ENCODE peak calls at places on chromosomes 11 and 22, in eight cellular contexts. Q, B, U, G, Z, K, S and F are unnamed samples.

GRCh38 chr11:123550620-123550917 is 103.9 kb downstream of the SCN3B start:
- DNase-seq in B (no peak), G (no peak), Z (no peak), U (no peak), Q (no peak), K (no peak), S (no peak), F (no peak)

GRCh38 chr11:131278472-131278871 is 91.9 kb upstream of the NTM start:
- DNase-seq in Q (no peak), K (no peak), Z (peak), B (no peak), U (no peak), G (no peak), S (no peak), F (no peak)

GRCh38 chr11:117875397-117876048 is 935 bp downstream of the FXYD6 start:
- DNase-seq in K (no peak), S (peak), B (no peak), U (no peak), Q (no peak), G (no peak), Z (peak), F (no peak)

GRCh38 chr11:77244277-77245014 is 57.0 kb downstream of the GDPD4 start:
- DNase-seq in Z (no peak), G (peak), Q (no peak), K (no peak), U (no peak), B (no peak), S (no peak), F (no peak)

GRCh38 chr11:75260396-75260795 is 19.8 kb downstream of the TPBGL start:
- DNase-seq in Z (no peak), B (no peak), G (no peak), S (no peak), U (no peak), Q (no peak), K (no peak), F (no peak)

GRCh38 chr22:49042066-49042465 is 785.6 kb downstream of the BRD1 start:
- DNase-seq in B (no peak), S (no peak), Z (no peak), K (no peak), G (no peak), Q (no peak), U (no peak), F (no peak)

GRCh38 chr11:114229062-114229450 is 67.1 kb upstream of the NNMT start:
- DNase-seq in Q (no peak), G (no peak), Z (peak), U (no peak), S (no peak), K (no peak), B (no peak), F (no peak)

GRCh38 chr22:23122216-23122957 is 19.4 kb downstream of the RSPH14 start:
- DNase-seq in U (no peak), K (no peak), B (no peak), Q (no peak), G (no peak), S (no peak), Z (no peak), F (no peak)

GRCh38 chr22:44570476-44571445 is 72.7 kb upstream of the RTL6 start:
- DNase-seq in Z (no peak), S (no peak), U (no peak), K (no peak), G (no peak), Q (no peak), B (no peak), F (no peak)

GRCh38 chr22:23211622-23212021 is 31.3 kb downstream of the BCR start:
- DNase-seq in Q (no peak), Z (no peak), G (no peak), B (no peak), K (no peak), U (no peak), S (peak), F (no peak)

GRCh38 chr11:115462757-115463156 is 41.5 kb downstream of the CADM1 start:
- DNase-seq in Q (no peak), S (no peak), B (no peak), K (no peak), G (no peak), U (no peak), Z (no peak), F (no peak)

GRCh38 chr11:6727971-6728890 is 43.5 kb downstream of the OR2AG2 start:
- DNase-seq in Q (no peak), S (no peak), Z (no peak), K (no peak), G (peak), B (no peak), U (no peak), F (no peak)

GRCh38 chr11:57353461-57354251 is 15.5 kb downstream of the P2RX3 start:
- DNase-seq in Q (no peak), Z (no peak), S (no peak), G (no peak), B (no peak), U (no peak), K (no peak), F (no peak)

GRCh38 chr11:74820763-74821162 is 72.1 kb downstream of the RNF169 start:
- DNase-seq in G (peak), Q (no peak), U (no peak), Z (no peak), B (peak), K (no peak), S (no peak), F (no peak)

GRCh38 chr11:65471410-65471762 is 27.5 kb upstream of the MALAT1 start:
- DNase-seq in S (peak), Q (peak), K (peak), G (peak), B (no peak), Z (peak), U (peak), F (peak)

GRCh38 chr11:108926522-108927380 is 261.9 kb downstream of the DDX10 start:
- DNase-seq in B (no peak), G (no peak), Z (no peak), U (no peak), S (no peak), K (no peak), Q (no peak), F (no peak)

GRCh38 chr11:1749020-1749758 is 1.2 kb downstream of the IFITM10 start:
- DNase-seq in B (no peak), Z (no peak), U (no peak), S (no peak), G (peak), K (no peak), Q (no peak), F (no peak)

GRCh38 chr11:62148271-62148980 is 24.6 kb downstream of the INCENP start:
- DNase-seq in G (no peak), B (no peak), U (peak), Z (no peak), S (no peak), K (no peak), Q (no peak), F (no peak)

GRCh38 chr22:29002603-29003002 is 59.0 kb downstream of the C22orf31 start:
- DNase-seq in S (no peak), U (peak), G (no peak), K (no peak), Z (no peak), B (no peak), Q (no peak), F (no peak)

GRCh38 chr22:24424001-24424900 is 3.1 kb upstream of the ADORA2A start:
- DNase-seq in K (no peak), U (no peak), S (peak), G (no peak), Z (no peak), B (no peak), Q (no peak), F (no peak)

GRCh38 chr22:32605576-32605975 is 131.0 kb downstream of the FBXO7 start:
- DNase-seq in B (no peak), Q (no peak), G (no peak), K (no peak), U (no peak), Z (no peak), S (no peak), F (no peak)

GRCh38 chr22:36360871-36361383 is 26.8 kb downstream of the MYH9 start:
- DNase-seq in Q (no peak), U (no peak), B (peak), G (peak), Z (no peak), S (peak), K (no peak), F (no peak)

GRCh38 chr22:48417143-48418070 is 1410.3 kb downstream of the BRD1 start:
- DNase-seq in K (no peak), U (no peak), Z (no peak), Q (no peak), B (no peak), G (no peak), S (peak), F (no peak)

GRCh38 chr11:101718406-101718805 is 134.6 kb upstream of the TRPC6 start:
- DNase-seq in S (no peak), K (no peak), G (no peak), Z (no peak), Q (no peak), U (no peak), B (peak), F (no peak)

GRCh38 chr11:112355726-112356125 is 95.1 kb upstream of the PLET1 start:
- DNase-seq in U (peak), Q (peak), G (peak), Z (peak), S (no peak), B (no peak), K (no peak), F (peak)

GRCh38 chr22:30969532-30970355 is 679 bp downstream of the TUG1 start:
- DNase-seq in K (peak), B (no peak), U (peak), Z (no peak), G (peak), S (no peak), Q (peak), F (peak)

GRCh38 chr11:110728883-110729282 is 16.6 kb upstream of the ARHGAP20 start:
- DNase-seq in B (no peak), S (no peak), U (no peak), Q (no peak), Z (no peak), G (peak), K (no peak), F (no peak)

GRCh38 chr22:31122196-31122531 is 602 bp upstream of the INPP5J start:
- DNase-seq in G (no peak), B (no peak), K (no peak), Z (no peak), U (no peak), Q (no peak), S (no peak), F (no peak)

GRCh38 chr22:38230108-38230825 is 28.5 kb downstream of the MAFF start:
- DNase-seq in K (no peak), S (no peak), U (peak), Z (peak), B (no peak), G (peak), Q (peak), F (no peak)

GRCh38 chr11:13364388-13364787 is 86.8 kb downstream of the BMAL1 start:
- DNase-seq in Q (no peak), Z (no peak), G (no peak), K (no peak), S (no peak), U (no peak), B (no peak), F (no peak)

GRCh38 chr11:101600948-101601347 is 17.1 kb upstream of the TRPC6 start:
- DNase-seq in K (no peak), U (no peak), Z (no peak), G (no peak), Q (no peak), B (no peak), S (no peak), F (no peak)

GRCh38 chr11:134846776-134847722 is 435.0 kb upstream of the B3GAT1 start:
- DNase-seq in Q (no peak), K (no peak), G (no peak), B (no peak), S (no peak), U (no peak), Z (no peak), F (no peak)

GRCh38 chr22:49513358-49513851 is 314.3 kb downstream of the BRD1 start:
- DNase-seq in Z (no peak), Q (no peak), K (no peak), U (peak), G (no peak), B (no peak), S (no peak), F (no peak)

GRCh38 chr11:56841210-56841810 is 92.8 kb upstream of the OR9G4 start:
- DNase-seq in K (peak), G (peak), S (no peak), Z (peak), U (peak), Q (peak), B (peak), F (peak)

GRCh38 chr22:23394525-23395326 is 185.4 kb downstream of the IGLL1 start:
- DNase-seq in S (no peak), G (no peak), B (no peak), K (no peak), U (no peak), Q (no peak), Z (no peak), F (no peak)

GRCh38 chr11:81010631-81011030 is 1569.8 kb upstream of the TENM4 start:
- DNase-seq in Q (no peak), K (no peak), B (no peak), Z (no peak), S (no peak), G (no peak), U (no peak), F (no peak)

GRCh38 chr11:81002374-81002773 is 1561.5 kb upstream of the TENM4 start:
- DNase-seq in S (no peak), K (no peak), B (no peak), G (no peak), Q (no peak), Z (no peak), U (no peak), F (no peak)

GRCh38 chr11:81004576-81004975 is 1563.7 kb upstream of the TENM4 start:
- DNase-seq in Q (no peak), K (no peak), B (no peak), Z (no peak), G (no peak), S (no peak), U (no peak), F (no peak)

GRCh38 chr11:81005595-81005994 is 1564.8 kb upstream of the TENM4 start:
- DNase-seq in K (peak), S (no peak), G (peak), B (peak), Q (no peak), Z (no peak), U (no peak), F (no peak)

DNA sequence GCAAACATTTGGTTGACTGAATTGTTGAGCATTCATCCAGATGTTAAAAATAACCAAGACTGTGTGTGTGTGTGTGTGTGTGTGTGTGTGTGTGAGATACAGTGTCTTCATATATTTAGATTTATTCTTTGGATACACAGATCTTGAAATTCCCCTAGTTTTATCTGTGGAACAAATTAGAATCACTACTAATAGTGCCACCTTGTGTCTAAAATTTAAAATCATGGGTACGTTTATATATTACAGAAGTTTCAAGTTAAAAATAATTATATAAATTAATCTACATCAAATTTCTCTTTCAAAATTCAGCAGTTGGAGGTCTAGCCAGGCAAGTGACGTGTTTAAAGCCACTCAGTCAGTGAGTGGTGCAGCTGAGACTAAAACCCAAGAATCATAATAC is 1566.2 kb upstream of the TENM4 start:
- DNase-seq in B (no peak), U (no peak), Q (no peak), S (no peak), Z (no peak), G (peak), K (no peak), F (no peak)
- TF ChIP-seq CTCF in B (peak), U (no peak), Q (no peak), S (no peak), Z (no peak), G (peak), K (no peak), F (no peak)

DNA sequence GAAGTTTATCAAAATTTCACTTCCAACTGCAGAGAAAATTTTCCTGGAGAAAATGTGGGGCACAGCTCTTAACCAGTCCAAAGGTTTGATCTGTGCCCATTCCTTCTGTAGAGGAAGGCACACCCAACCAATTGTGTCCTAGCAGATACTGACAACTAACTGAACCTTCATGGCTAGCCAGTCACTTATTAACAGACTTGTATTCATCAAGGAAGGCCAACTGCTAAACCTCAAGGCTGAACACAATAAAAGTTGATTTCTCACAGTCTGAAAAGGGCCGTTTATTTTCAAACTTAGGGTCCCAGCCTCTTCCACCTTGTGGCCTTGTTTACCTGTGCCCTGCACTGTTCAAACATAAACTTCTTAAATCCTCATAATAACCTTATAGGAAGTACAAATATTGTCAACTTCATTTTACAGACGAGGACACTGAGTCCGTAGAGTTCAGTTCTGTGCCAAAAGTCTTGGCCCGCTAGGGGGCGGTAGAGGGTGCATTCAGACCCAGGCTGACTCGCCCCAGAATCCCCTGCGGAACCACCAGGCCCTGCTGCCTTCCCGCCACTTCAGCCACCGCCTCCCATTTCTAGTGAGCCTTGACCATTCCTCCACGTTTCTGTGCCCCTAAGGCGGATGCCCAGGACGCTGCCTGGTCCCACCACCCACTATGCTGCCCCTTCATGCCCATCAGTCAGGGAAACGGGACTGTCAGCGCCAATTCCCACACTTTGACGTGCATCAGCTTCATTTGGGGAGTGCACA is 19.3 kb downstream of the SYT13 start:
- DNase-seq in U (no peak), Z (no peak), K (no peak), G (no peak), S (no peak), B (no peak), Q (peak), F (peak)
- TF ChIP-seq CTCF in U (no peak), Z (no peak), K (peak), G (peak), S (no peak), B (peak), Q (peak), F (peak)

GRCh38 chr22:43269325-43270040 is 73.7 kb downstream of the SCUBE1 start:
- DNase-seq in K (no peak), Z (no peak), B (no peak), S (no peak), Q (no peak), G (no peak), U (no peak), F (no peak)

GRCh38 chr22:43270314-43270908 is 72.8 kb downstream of the SCUBE1 start:
- DNase-seq in U (no peak), G (peak), Q (peak), Z (no peak), S (no peak), K (peak), B (no peak), F (peak)

GRCh38 chr22:43272301-43272700 is 70.9 kb downstream of the SCUBE1 start:
- DNase-seq in U (no peak), S (no peak), K (no peak), Z (no peak), Q (no peak), B (no peak), G (peak), F (no peak)

GRCh38 chr22:43272869-43273318 is 70.3 kb downstream of the SCUBE1 start:
- DNase-seq in U (no peak), G (no peak), B (no peak), Z (no peak), K (no peak), S (no peak), Q (no peak), F (no peak)

DNA sequence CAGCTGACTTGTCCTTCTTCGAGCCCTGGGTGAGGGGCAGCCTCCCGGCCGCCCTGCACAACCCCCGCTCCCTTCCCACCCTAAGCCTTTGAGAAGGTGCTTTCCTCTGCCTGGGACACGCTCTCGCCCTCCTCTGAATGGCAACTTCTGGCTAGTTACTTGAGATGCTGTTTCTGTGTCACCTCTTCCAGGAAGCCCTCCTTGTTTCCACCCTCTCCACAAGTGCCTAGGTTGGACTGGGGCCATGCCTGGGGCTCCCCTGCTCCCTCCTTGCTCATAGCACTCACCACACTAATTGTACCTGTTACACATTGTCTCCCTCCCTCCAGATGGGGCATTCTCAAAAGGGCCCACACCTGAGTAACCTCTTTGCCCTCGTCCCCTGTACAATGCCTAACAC is 72.2 kb downstream of the SCUBE1 start:
- DNase-seq in S (no peak), K (no peak), Q (no peak), U (no peak), G (no peak), B (no peak), Z (no peak), F (no peak)
- TF ChIP-seq CTCF in S (no peak), K (no peak), Q (no peak), U (no peak), G (no peak), B (no peak), Z (no peak), F (no peak)

GRCh38 chr11:60348116-60348515 is 21.1 kb downstream of the MS4A6E start:
- DNase-seq in Q (no peak), U (no peak), G (no peak), K (no peak), S (no peak), B (no peak), Z (no peak), F (no peak)
- TF ChIP-seq CTCF in Q (no peak), U (no peak), G (no peak), K (no peak), S (no peak), B (no peak), Z (no peak), F (no peak)

DNA sequence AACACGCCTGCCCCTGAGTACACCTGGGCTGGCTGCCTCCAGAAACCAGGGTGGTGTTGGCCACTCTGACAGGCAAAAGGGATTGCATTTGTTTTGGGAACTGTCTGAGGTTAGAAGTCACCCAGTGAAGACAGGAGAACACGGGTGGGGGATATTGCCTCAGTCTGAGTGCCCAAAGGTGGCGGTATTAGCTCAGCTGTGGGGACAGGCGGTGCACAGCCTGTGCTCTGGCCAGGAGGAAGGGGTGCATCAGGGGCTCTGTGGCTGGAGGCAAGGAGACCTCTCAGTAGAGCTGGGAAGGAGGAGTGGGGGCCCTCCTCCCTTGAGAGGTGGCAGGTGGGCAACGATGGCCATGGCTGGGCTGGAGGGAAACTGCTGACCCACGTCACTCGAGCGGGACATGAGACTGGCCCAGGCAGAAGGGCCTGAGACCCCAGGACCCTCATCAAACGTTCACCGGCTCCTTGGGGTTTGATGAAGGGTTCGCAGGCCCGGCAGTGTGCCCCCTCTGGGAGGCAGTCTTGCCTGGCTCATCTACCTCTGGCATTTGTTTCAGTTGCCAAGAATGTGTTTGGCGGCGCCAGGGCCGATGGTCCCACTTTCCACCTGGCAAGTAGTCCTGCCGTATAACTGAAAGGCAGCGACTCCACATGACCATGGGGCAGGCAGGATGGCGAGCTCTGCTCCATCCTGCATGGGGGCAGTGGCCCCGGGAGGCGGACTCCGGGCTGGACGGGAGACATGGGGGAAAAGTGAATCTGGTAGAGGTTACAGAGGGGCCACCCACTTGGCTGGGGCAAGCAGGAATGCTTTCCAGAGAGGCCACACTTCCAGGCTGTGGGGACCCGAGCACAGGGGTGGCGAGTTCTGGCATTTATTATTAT is 52.8 kb upstream of the SMIM38 start:
- DNase-seq in S (peak), Z (no peak), Q (no peak), U (no peak), B (no peak), G (no peak), K (no peak), F (peak)
- TF ChIP-seq CTCF in S (no peak), Z (no peak), Q (no peak), U (no peak), B (peak), G (peak), K (peak), F (peak)